ENCODE peak calls at places on chromosomes 5 and 9, in seven cellular contexts. K is aorta; E is CD8-positive, alpha-beta T cell; C is IMR-90; L is uterus; O is stomach; T is colonic mucosa. V is an unnamed sample. For H3K36me3 and H3K9me3, the result is how much of the 10 kb centered on the place peaks cover.

GRCh38 chr5:32443541-32444190 is 874 bp downstream of the ZFR start:
- DNase-seq in K (peak), C (peak), L (peak), T (peak), E (peak), O (no peak), V (peak)

GRCh38 chr9:134597041-134597913 is 44.3 kb upstream of the COL5A1 start:
- DNase-seq in K (no peak), O (no peak), C (peak), E (no peak), L (no peak), T (no peak), V (no peak)

GRCh38 chr5:114362977-114363721 is 1.3 kb downstream of the KCNN2 start:
- DNase-seq in E (no peak), K (peak), O (no peak), T (no peak), L (no peak), C (peak), V (peak)

GRCh38 chr9:126421567-126422428 is 95.2 kb downstream of the MVB12B start:
- DNase-seq in L (no peak), T (no peak), C (no peak), E (no peak), O (no peak), K (no peak), V (no peak)

GRCh38 chr9:134828892-134829291 is 51.7 kb upstream of the FCN2 start:
- DNase-seq in E (no peak), T (no peak), O (no peak), L (no peak), K (no peak), C (no peak), V (no peak)

GRCh38 chr9:14391620-14392019 is 77.7 kb upstream of the NFIB start:
- DNase-seq in O (no peak), T (no peak), E (no peak), L (no peak), C (no peak), K (no peak), V (no peak)

GRCh38 chr9:2874001-2874750 is 30.3 kb upstream of the PUM3 start:
- DNase-seq in T (no peak), L (no peak), C (peak), K (no peak), O (no peak), E (no peak), V (no peak)

GRCh38 chr5:143955140-143955539 is 143.2 kb downstream of the HMHB1 start:
- DNase-seq in K (no peak), L (no peak), T (no peak), E (no peak), O (no peak), C (peak), V (no peak)

GRCh38 chr5:125476888-125477585 is 730.6 kb upstream of the ZNF608 start:
- DNase-seq in T (no peak), C (peak), K (no peak), O (no peak), L (no peak), E (no peak), V (no peak)

GRCh38 chr5:14523243-14524034 is 58.2 kb upstream of the OTULINL start:
- DNase-seq in C (no peak), L (no peak), T (no peak), O (no peak), K (no peak), E (no peak), V (no peak)

GRCh38 chr5:7871560-7872113 is 2.7 kb downstream of the MTRR start:
- DNase-seq in T (peak), E (no peak), O (no peak), K (no peak), L (no peak), C (no peak), V (no peak)

GRCh38 chr5:171055881-171056454 is 194.2 kb downstream of the RANBP17 start:
- DNase-seq in K (no peak), L (no peak), E (no peak), T (no peak), C (no peak), O (no peak), V (no peak)

GRCh38 chr9:37262410-37262809 is 142.0 kb downstream of the ZCCHC7 start:
- DNase-seq in C (peak), L (no peak), T (no peak), O (no peak), K (no peak), E (no peak), V (no peak)

GRCh38 chr5:132253008-132253441 is 4.5 kb upstream of the PDLIM4 start:
- DNase-seq in K (peak), L (no peak), C (no peak), O (no peak), T (no peak), E (no peak), V (no peak)

GRCh38 chr9:14018061-14018460 is 295.9 kb downstream of the NFIB start:
- DNase-seq in E (no peak), O (no peak), L (no peak), C (peak), T (no peak), K (no peak), V (peak)

GRCh38 chr5:65555266-65555665 is 7.7 kb downstream of the CENPK start:
- DNase-seq in K (no peak), C (peak), L (no peak), O (no peak), T (no peak), E (no peak), V (no peak)

GRCh38 chr9:37026936-37027581 is 7.0 kb downstream of the PAX5 start:
- DNase-seq in E (no peak), T (no peak), O (no peak), C (no peak), K (no peak), L (no peak), V (no peak)

GRCh38 chr5:34998058-34998789 is 49.5 kb downstream of the AGXT2 start:
- DNase-seq in E (no peak), O (no peak), K (no peak), C (peak), T (no peak), L (no peak), V (peak)

GRCh38 chr9:134593286-134593685 is 48.3 kb upstream of the COL5A1 start:
- DNase-seq in L (peak), E (no peak), O (no peak), C (no peak), T (no peak), K (no peak), V (no peak)

GRCh38 chr5:94691947-94692346 is 73.5 kb downstream of the SLF1 start:
- DNase-seq in O (no peak), L (no peak), K (no peak), T (no peak), C (peak), E (no peak), V (peak)

GRCh38 chr9:113475031-113475430 is 11.5 kb downstream of the RGS3 start:
- DNase-seq in E (no peak), K (no peak), L (no peak), C (no peak), O (no peak), T (no peak), V (no peak)

GRCh38 chr5:133865113-133865512 is 103.3 kb downstream of the C5orf15 start:
- DNase-seq in K (no peak), O (no peak), E (no peak), L (no peak), C (no peak), T (no peak), V (no peak)

GRCh38 chr5:135232958-135233357 is 166.1 kb downstream of the MACROH2A1 start:
- DNase-seq in K (peak), O (no peak), L (no peak), C (no peak), T (no peak), E (no peak), V (peak)

GRCh38 chr5:154400678-154401077 is 45.1 kb upstream of the SAP30L start:
- DNase-seq in O (no peak), K (no peak), T (no peak), E (no peak), L (no peak), C (no peak), V (no peak)

GRCh38 chr5:127446626-127447025 is 70.8 kb upstream of the PRRC1 start:
- DNase-seq in T (no peak), E (no peak), O (no peak), L (no peak), C (no peak), K (no peak), V (no peak)

GRCh38 chr9:77848428-77848827 is 183.2 kb downstream of the GNAQ start:
- DNase-seq in E (no peak), L (no peak), O (no peak), C (no peak), K (no peak), T (no peak), V (no peak)

GRCh38 chr5:177188775-177189174 is 55.2 kb downstream of the NSD1 start:
- DNase-seq in K (no peak), E (no peak), C (no peak), T (no peak), L (no peak), O (no peak), V (no peak)

GRCh38 chr9:126613656-126614055 is at the start of gene LMX1B:
- DNase-seq in C (peak), E (no peak), L (no peak), T (no peak), O (no peak), K (no peak), V (peak)

GRCh38 chr9:89912605-89912953 is 307.8 kb downstream of the GADD45G start:
- DNase-seq in O (no peak), K (no peak), C (no peak), T (no peak), L (no peak), E (no peak), V (no peak)

GRCh38 chr5:135038829-135039525 is 4.9 kb upstream of the PITX1 start:
- DNase-seq in T (no peak), K (peak), C (no peak), O (no peak), L (no peak), E (no peak), V (no peak)

GRCh38 chr9:14585730-14586473 is 107.3 kb downstream of the ZDHHC21 start:
- DNase-seq in O (no peak), K (no peak), C (no peak), T (no peak), E (no peak), L (no peak), V (no peak)

GRCh38 chr5:83516962-83517750 is 45.6 kb downstream of the VCAN start:
- DNase-seq in C (peak), E (no peak), L (no peak), O (no peak), K (no peak), T (no peak), V (peak)

GRCh38 chr5:164013077-164013670 is 507.8 kb downstream of the MAT2B start:
- DNase-seq in O (peak), C (peak), T (peak), K (no peak), L (peak), E (no peak), V (peak)

GRCh38 chr5:65955746-65956145 is 29.4 kb downstream of the ERBIN start:
- DNase-seq in T (no peak), K (no peak), L (no peak), E (no peak), C (no peak), O (no peak), V (no peak)

GRCh38 chr9:123268950-123269302 is 540 bp upstream of the STRBP start:
- DNase-seq in K (no peak), C (no peak), T (no peak), O (no peak), L (no peak), E (no peak), V (no peak)

GRCh38 chr9:69532359-69532758 is 139.8 kb downstream of the APBA1 start:
- DNase-seq in E (no peak), K (no peak), T (no peak), O (no peak), C (peak), L (no peak), V (no peak)

GRCh38 chr5:102722930-102723329 is 32.2 kb upstream of the PAM start:
- DNase-seq in E (no peak), K (no peak), O (no peak), T (no peak), L (no peak), C (peak), V (no peak)

GRCh38 chr5:172549708-172550095 is 91.4 kb upstream of the NEURL1B start:
- DNase-seq in L (no peak), C (no peak), E (no peak), K (no peak), O (no peak), T (no peak), V (no peak)

GRCh38 chr9:21434202-21435014 is 5.8 kb upstream of the IFNA1 start:
- DNase-seq in E (peak), C (peak), K (no peak), T (peak), L (no peak), O (peak), V (peak)

GRCh38 chr9:35703906-35704672 is 14.4 kb upstream of the TPM2 start:
- DNase-seq in K (peak), E (no peak), O (no peak), L (no peak), C (no peak), T (no peak), V (no peak)

GRCh38 chr9:35700031-35700430 is 10.3 kb upstream of the TPM2 start:
- DNase-seq in E (no peak), C (no peak), O (no peak), K (peak), L (no peak), T (no peak), V (no peak)

GRCh38 chr9:35698231-35698630 is 8.5 kb upstream of the TPM2 start:
- DNase-seq in T (no peak), K (no peak), L (no peak), C (no peak), E (no peak), O (no peak), V (no peak)

GRCh38 chr9:35697486-35697885 is 7.8 kb upstream of the TPM2 start:
- DNase-seq in K (no peak), C (no peak), E (no peak), T (no peak), L (peak), O (no peak), V (peak)

GRCh38 chr9:35700942-35701341 is 11.2 kb upstream of the TPM2 start:
- DNase-seq in C (no peak), L (no peak), T (no peak), O (no peak), K (peak), E (no peak), V (no peak)
- H3K36me3 ChIP-seq in C (half or more), L (under half), T (half or more), O (half or more), K (half or more), E (half or more), V (half or more)

GRCh38 chr5:160310140-160310909 is 2.0 kb downstream of the CCNJL start:
- DNase-seq in T (no peak), O (no peak), L (no peak), C (no peak), K (no peak), E (no peak), V (no peak)

GRCh38 chr5:160311491-160312138 is 749 bp downstream of the CCNJL start:
- DNase-seq in L (no peak), E (no peak), C (no peak), O (no peak), K (peak), T (no peak), V (peak)

GRCh38 chr5:160310910-160311295 is 1.5 kb downstream of the CCNJL start:
- DNase-seq in E (no peak), C (no peak), K (no peak), T (no peak), O (no peak), L (no peak), V (no peak)

GRCh38 chr5:160312960-160313734 is 783 bp upstream of the CCNJL start:
- DNase-seq in K (no peak), E (no peak), T (no peak), C (no peak), O (no peak), L (no peak), V (no peak)

GRCh38 chr5:160312139-160312959 is at the start of gene CCNJL:
- DNase-seq in K (peak), C (peak), E (no peak), L (peak), O (peak), T (peak), V (peak)
- H3K4me3 ChIP-seq in K (peak), C (peak), E (no peak), L (peak), O (peak), T (peak), V (peak)

DNA sequence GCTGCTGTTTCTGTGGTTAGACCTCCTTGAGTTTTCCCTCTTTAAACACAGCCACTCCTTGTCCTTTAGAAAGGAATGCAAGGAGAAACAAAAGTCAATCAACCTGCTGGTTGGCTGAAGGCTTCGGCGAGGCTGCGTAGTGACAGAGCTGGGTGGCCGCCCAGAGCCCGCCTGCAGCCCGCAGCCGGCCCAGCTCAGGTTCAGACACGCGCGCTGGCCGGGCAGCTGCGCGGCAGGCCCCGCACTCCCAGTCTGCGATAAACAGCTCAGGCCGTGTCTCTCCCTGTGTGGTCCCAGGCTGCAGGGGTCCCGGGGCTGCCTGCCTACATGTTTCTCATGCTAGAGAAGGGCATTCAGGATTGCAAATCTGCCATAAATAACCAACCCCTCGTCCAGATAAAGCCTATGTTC is 115.4 kb downstream of the HSD17B3 start:
- DNase-seq in O (peak), L (no peak), K (no peak), T (peak), C (no peak), E (no peak), V (no peak)
- H3K9me3 ChIP-seq in O (under half), L (under half), K (under half), T (under half), C (under half), E (under half), V (under half)

GRCh38 chr5:33462456-33462855 is 21.7 kb downstream of the TARS1 start:
- DNase-seq in L (no peak), O (no peak), E (no peak), T (no peak), K (no peak), C (no peak), V (no peak)

GRCh38 chr5:33460210-33460609 is 19.4 kb downstream of the TARS1 start:
- DNase-seq in E (no peak), C (no peak), L (no peak), K (no peak), O (no peak), T (no peak), V (no peak)

GRCh38 chr5:33457124-33457523 is 16.4 kb downstream of the TARS1 start:
- DNase-seq in E (no peak), K (no peak), L (no peak), O (no peak), T (no peak), C (peak), V (no peak)

GRCh38 chr5:33457817-33458216 is 17.1 kb downstream of the TARS1 start:
- DNase-seq in O (no peak), E (no peak), C (no peak), K (no peak), T (no peak), L (no peak), V (no peak)
- H3K36me3 ChIP-seq in O (half or more), E (half or more), C (half or more), K (under half), T (under half), L (under half), V (half or more)

GRCh38 chr5:33828611-33829286 is 63.0 kb downstream of the ADAMTS12 start:
- DNase-seq in T (no peak), C (no peak), K (no peak), O (no peak), E (no peak), L (no peak), V (no peak)

GRCh38 chr5:33831041-33831440 is 60.7 kb downstream of the ADAMTS12 start:
- DNase-seq in T (no peak), O (no peak), K (no peak), L (no peak), C (no peak), E (no peak), V (no peak)

GRCh38 chr5:33827335-33827734 is 64.5 kb downstream of the ADAMTS12 start:
- DNase-seq in K (no peak), C (no peak), T (no peak), L (no peak), E (no peak), O (no peak), V (no peak)

GRCh38 chr5:33827885-33828284 is 63.9 kb downstream of the ADAMTS12 start:
- DNase-seq in L (no peak), K (no peak), O (no peak), E (no peak), C (no peak), T (no peak), V (no peak)

GRCh38 chr5:33829430-33829829 is 62.4 kb downstream of the ADAMTS12 start:
- DNase-seq in K (no peak), E (no peak), L (peak), C (no peak), T (no peak), O (no peak), V (no peak)
- H3K4me3 ChIP-seq in K (no peak), E (no peak), L (no peak), C (no peak), T (no peak), O (no peak), V (no peak)

GRCh38 chr5:117054808-117055398 is 480.3 kb upstream of the SEMA6A start:
- DNase-seq in O (no peak), L (no peak), E (no peak), C (no peak), T (no peak), K (no peak), V (no peak)
- H3K9me3 ChIP-seq in O (under half), L (under half), E (under half), C (under half), T (under half), K (under half), V (under half)

DNA sequence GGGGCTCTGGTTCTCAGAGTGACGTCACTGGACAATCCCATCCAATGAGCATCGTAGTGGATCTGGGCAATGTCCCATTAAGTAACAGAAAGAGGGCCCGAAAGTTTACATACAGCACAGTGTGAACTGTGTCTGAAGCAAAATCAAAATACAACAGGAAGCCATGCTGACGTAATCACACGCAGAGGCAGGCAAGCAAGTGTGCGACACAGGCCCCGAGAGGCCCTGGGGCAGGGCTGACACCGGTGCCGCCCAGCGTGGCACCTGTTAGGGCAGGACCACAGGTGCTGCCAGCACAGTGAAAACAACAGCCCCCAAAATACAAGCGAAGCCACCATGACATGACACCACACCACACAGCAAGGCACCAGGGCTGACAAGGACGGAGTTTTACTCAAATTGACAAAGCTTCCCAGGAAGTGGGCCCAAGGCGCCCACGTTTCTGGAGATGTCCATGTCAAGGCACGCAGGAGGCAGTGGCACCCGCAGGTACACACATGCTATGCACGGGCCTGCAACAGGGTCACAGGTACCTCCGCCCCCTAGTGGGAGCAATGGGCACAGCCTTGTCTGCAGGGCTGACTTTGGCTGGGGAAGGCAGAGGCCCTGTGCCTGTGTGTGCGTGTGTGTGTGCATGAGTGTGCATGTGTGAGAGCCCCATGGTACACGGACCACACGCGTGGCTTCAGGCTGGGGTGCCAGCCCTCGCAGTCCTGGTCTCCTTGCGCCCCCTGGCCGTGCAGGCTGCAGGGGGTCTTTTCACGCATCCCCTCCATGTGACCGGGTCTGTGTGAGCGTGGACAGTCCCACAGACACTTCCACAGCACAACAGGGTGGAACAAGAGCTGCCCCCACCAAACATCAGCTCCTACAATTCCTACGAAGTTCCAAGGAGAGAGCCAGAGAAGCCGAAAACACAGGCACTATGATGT is 19.6 kb downstream of the QSOX2 start:
- DNase-seq in C (peak), E (peak), K (no peak), O (peak), T (peak), L (no peak), V (peak)
- H3K36me3 ChIP-seq in C (under half), E (under half), K (under half), O (under half), T (under half), L (under half), V (under half)